ENCODE peak calls at places on chromosome 14, in ten cellular contexts. Q is iPS-NIHi11; B is Daoy; V is adrenal gland; M is spleen; J is left lobe of liver; R is stimulated activated CD8-positive, alpha-beta memory T cell treated with anti-CD3 and anti-CD28 coated beads, Interleukin-4, amount 100 ng/mL, for 4 hours; G is GM10248; H is osteocyte; O is AG09319. P is an unnamed sample.
A peak's percentile ranks its signal among the peaks of the same experiment; 100 is the strongest.

GRCh38 chr14:60647081-60647836 is 2.0 kb downstream of the SIX1 start:
- DNase-seq in G (no peak), B (peak; percentile 85), R (no peak), H (no peak), Q (no peak), J (peak; percentile 82), O (peak; percentile 45), V (no peak), M (no peak), P (peak; percentile 69)

GRCh38 chr14:75487155-75487671 is 35.1 kb upstream of the BATF start:
- DNase-seq in V (no peak), O (no peak), B (no peak), J (no peak), R (no peak), H (peak; percentile 17), G (peak; percentile 56), M (no peak), Q (no peak), P (no peak)

GRCh38 chr14:105913221-105913620 is 386.8 kb downstream of the TMEM121 start:
- DNase-seq in Q (no peak), H (no peak), B (no peak), J (no peak), G (no peak), R (no peak), M (peak; percentile 63), V (no peak), O (no peak), P (no peak)

GRCh38 chr14:38808734-38809455 is 294.1 kb downstream of the SEC23A start:
- DNase-seq in H (no peak), J (no peak), O (no peak), G (no peak), M (no peak), V (no peak), Q (no peak), B (no peak), R (no peak), P (no peak)

GRCh38 chr14:96512122-96512521 is 9.9 kb downstream of the PAPOLA start:
- DNase-seq in M (no peak), H (no peak), B (no peak), G (no peak), R (no peak), J (no peak), Q (no peak), O (no peak), V (no peak), P (no peak)

GRCh38 chr14:39431416-39432178 is 636 bp downstream of the FBXO33 start:
- DNase-seq in O (no peak), G (peak; percentile 39), Q (peak; percentile 83), J (peak; percentile 61), R (peak; percentile 9), H (peak; percentile 84), M (peak; percentile 94), B (peak; percentile 41), V (peak; percentile 59), P (peak; percentile 33)

GRCh38 chr14:95218472-95219193 is 61.3 kb upstream of the DICER1 start:
- DNase-seq in Q (no peak), M (no peak), V (no peak), B (no peak), R (no peak), H (no peak), G (no peak), O (no peak), J (no peak), P (no peak)

GRCh38 chr14:63852817-63853730 is at the start of gene SYNE2:
- DNase-seq in V (peak; percentile 78), O (peak; percentile 20), H (peak; percentile 90), J (peak; percentile 84), Q (peak; percentile 97), G (peak; percentile 92), M (peak; percentile 94), B (peak; percentile 93), R (peak; percentile 55), P (peak; percentile 65)

GRCh38 chr14:42854061-42854460 is 1247.4 kb downstream of the LRFN5 start:
- DNase-seq in H (no peak), M (no peak), B (no peak), R (no peak), Q (no peak), G (no peak), O (no peak), V (no peak), J (no peak), P (peak; percentile 47)

P was measured in IMR-90.